ENCODE peak calls at places on chromosomes 16 and 17, in seven cellular contexts. One of them, this sample, is unnamed.

GRCh38 chr17:18997650-18998196 is 6.8 kb downstream of the FAM83G start:
- DNase-seq in HS-5: no peak
- DNase-seq in pulmonary artery endothelial cell: no peak
- DNase-seq in GM23338: no peak
- DNase-seq in sciatic nerve: no peak
- DNase-seq in EL: no peak
- DNase-seq in activated CD4-positive, alpha-beta T cell treated with anti-CD3 and anti-CD28 coated beads, Interleukin-2, amount 50 U/mL, for 1 hour: no peak
- DNase-seq in this sample: no peak

GRCh38 chr16:57675752-57676623 is 7.9 kb downstream of the ADGRG3 start:
- DNase-seq in EL: no peak
- DNase-seq in HS-5: no peak
- DNase-seq in pulmonary artery endothelial cell: no peak
- DNase-seq in activated CD4-positive, alpha-beta T cell treated with anti-CD3 and anti-CD28 coated beads, Interleukin-2, amount 50 U/mL, for 1 hour: no peak
- DNase-seq in GM23338: peak
- DNase-seq in sciatic nerve: no peak
- DNase-seq in this sample: no peak

GRCh38 chr17:74957935-74958549 is 14.5 kb downstream of the HID1 start:
- DNase-seq in HS-5: no peak
- DNase-seq in GM23338: peak
- DNase-seq in EL: peak
- DNase-seq in pulmonary artery endothelial cell: no peak
- DNase-seq in activated CD4-positive, alpha-beta T cell treated with anti-CD3 and anti-CD28 coated beads, Interleukin-2, amount 50 U/mL, for 1 hour: peak
- DNase-seq in sciatic nerve: peak
- DNase-seq in this sample: no peak

GRCh38 chr17:59378621-59379194 is 47.3 kb downstream of the YPEL2 start:
- DNase-seq in sciatic nerve: no peak
- DNase-seq in HS-5: no peak
- DNase-seq in GM23338: no peak
- DNase-seq in EL: peak
- DNase-seq in pulmonary artery endothelial cell: peak
- DNase-seq in activated CD4-positive, alpha-beta T cell treated with anti-CD3 and anti-CD28 coated beads, Interleukin-2, amount 50 U/mL, for 1 hour: no peak
- DNase-seq in this sample: no peak

GRCh38 chr16:15518412-15519351 is 84.3 kb downstream of the BMERB1 start:
- DNase-seq in activated CD4-positive, alpha-beta T cell treated with anti-CD3 and anti-CD28 coated beads, Interleukin-2, amount 50 U/mL, for 1 hour: no peak
- DNase-seq in pulmonary artery endothelial cell: peak
- DNase-seq in sciatic nerve: no peak
- DNase-seq in HS-5: no peak
- DNase-seq in EL: peak
- DNase-seq in GM23338: no peak
- DNase-seq in this sample: no peak

GRCh38 chr16:30947533-30948086 is 1.3 kb upstream of the ORAI3 start:
- DNase-seq in HS-5: no peak
- DNase-seq in activated CD4-positive, alpha-beta T cell treated with anti-CD3 and anti-CD28 coated beads, Interleukin-2, amount 50 U/mL, for 1 hour: no peak
- DNase-seq in EL: no peak
- DNase-seq in sciatic nerve: no peak
- DNase-seq in pulmonary artery endothelial cell: no peak
- DNase-seq in GM23338: peak
- DNase-seq in this sample: no peak

GRCh38 chr16:79261461-79261860 is 339.1 kb downstream of the MAF start:
- DNase-seq in GM23338: peak
- DNase-seq in pulmonary artery endothelial cell: no peak
- DNase-seq in HS-5: no peak
- DNase-seq in sciatic nerve: no peak
- DNase-seq in EL: no peak
- DNase-seq in activated CD4-positive, alpha-beta T cell treated with anti-CD3 and anti-CD28 coated beads, Interleukin-2, amount 50 U/mL, for 1 hour: peak
- DNase-seq in this sample: no peak

GRCh38 chr17:56653877-56654276 is 60.4 kb downstream of the NOG start:
- DNase-seq in activated CD4-positive, alpha-beta T cell treated with anti-CD3 and anti-CD28 coated beads, Interleukin-2, amount 50 U/mL, for 1 hour: peak
- DNase-seq in sciatic nerve: no peak
- DNase-seq in HS-5: peak
- DNase-seq in pulmonary artery endothelial cell: no peak
- DNase-seq in EL: peak
- DNase-seq in GM23338: peak
- DNase-seq in this sample: peak

GRCh38 chr17:82244413-82245140 is 15.7 kb downstream of the SLC16A3 start:
- DNase-seq in sciatic nerve: no peak
- DNase-seq in EL: no peak
- DNase-seq in activated CD4-positive, alpha-beta T cell treated with anti-CD3 and anti-CD28 coated beads, Interleukin-2, amount 50 U/mL, for 1 hour: no peak
- DNase-seq in pulmonary artery endothelial cell: no peak
- DNase-seq in GM23338: no peak
- DNase-seq in HS-5: no peak
- DNase-seq in this sample: no peak

GRCh38 chr17:80803451-80804428 is 187.9 kb upstream of the CHMP6 start:
- DNase-seq in pulmonary artery endothelial cell: no peak
- DNase-seq in EL: no peak
- DNase-seq in HS-5: no peak
- DNase-seq in activated CD4-positive, alpha-beta T cell treated with anti-CD3 and anti-CD28 coated beads, Interleukin-2, amount 50 U/mL, for 1 hour: no peak
- DNase-seq in sciatic nerve: no peak
- DNase-seq in GM23338: no peak
- DNase-seq in this sample: no peak

This sample was measured in glomerular endothelial cell.